ENCODE peak calls at places on chromosomes 3 and 15, in nine cellular contexts. P is psoas muscle, Q is left lung, I is lower lobe of right lung, M is foreskin keratinocyte, D is HepG2, L is pancreas, Y is heart right ventricle, X is right lobe of liver. F is an unnamed sample.

GRCh38 chr3:23051240-23052140 is 151.6 kb upstream of the UBE2E2 start:
- ATAC-seq in X (no peak), L (peak; percentile 31), Y (no peak), P (no peak), D (no peak), Q (peak; percentile 85), I (peak; percentile 57), M (no peak), F (no peak)

GRCh38 chr3:133896002-133896761 is 500 bp upstream of the RAB6B start:
- ATAC-seq in I (no peak), P (peak; percentile 45), X (no peak), Q (peak; percentile 41), M (peak; percentile 54), D (no peak), L (peak; percentile 35), Y (no peak), F (peak; percentile 35)

GRCh38 chr3:52841981-52842340 is 7.1 kb upstream of the MUSTN1 start:
- ATAC-seq in Y (no peak), M (no peak), X (no peak), Q (no peak), L (no peak), D (no peak), P (no peak), I (no peak), F (no peak)

GRCh38 chr3:106261915-106262683 is 393.3 kb upstream of the CBLB start:
- ATAC-seq in P (no peak), M (no peak), I (no peak), D (no peak), Q (no peak), L (no peak), X (no peak), Y (no peak), F (no peak)

GRCh38 chr3:176693416-176693815 is 503.9 kb downstream of the TBL1XR1 start:
- ATAC-seq in Y (no peak), X (no peak), I (no peak), L (no peak), D (no peak), M (no peak), P (no peak), Q (no peak), F (no peak)

GRCh38 chr15:57060799-57061198 is 142.4 kb downstream of the TCF12 start:
- ATAC-seq in L (no peak), X (no peak), Y (no peak), I (no peak), P (no peak), M (peak; percentile 93), Q (no peak), D (no peak), F (no peak)

GRCh38 chr3:58404396-58404795 is 29.2 kb downstream of the PDHB start:
- ATAC-seq in D (no peak), Q (no peak), M (peak; percentile 68), X (peak; percentile 18), Y (no peak), P (no peak), I (no peak), L (no peak), F (peak; percentile 32)

GRCh38 chr3:107897471-107898180 is 193.2 kb downstream of the CD47 start:
- ATAC-seq in I (no peak), X (no peak), Q (no peak), P (no peak), M (no peak), L (no peak), D (no peak), Y (no peak), F (no peak)

GRCh38 chr15:60932051-60932915 is 296.8 kb downstream of the RORA start:
- ATAC-seq in I (peak; percentile 69), L (peak; percentile 23), Q (peak; percentile 39), M (peak; percentile 96), X (peak; percentile 32), P (peak; percentile 90), Y (no peak), D (no peak), F (no peak)

GRCh38 chr3:100748220-100748619 is 38.9 kb downstream of the TFG start:
- ATAC-seq in L (no peak), I (no peak), Y (no peak), M (no peak), X (peak; percentile 17), D (no peak), P (no peak), Q (no peak), F (no peak)

GRCh38 chr15:70214266-70214665 is 116.5 kb upstream of the TLE3 start:
- ATAC-seq in Y (no peak), L (no peak), D (peak; percentile 88), X (no peak), I (no peak), P (no peak), M (no peak), Q (no peak), F (no peak)

GRCh38 chr15:51105430-51106016 is 10.8 kb upstream of the TNFAIP8L3 start:
- ATAC-seq in M (peak; percentile 42), D (no peak), P (no peak), L (no peak), Y (no peak), Q (no peak), I (no peak), X (no peak), F (no peak)

DNA sequence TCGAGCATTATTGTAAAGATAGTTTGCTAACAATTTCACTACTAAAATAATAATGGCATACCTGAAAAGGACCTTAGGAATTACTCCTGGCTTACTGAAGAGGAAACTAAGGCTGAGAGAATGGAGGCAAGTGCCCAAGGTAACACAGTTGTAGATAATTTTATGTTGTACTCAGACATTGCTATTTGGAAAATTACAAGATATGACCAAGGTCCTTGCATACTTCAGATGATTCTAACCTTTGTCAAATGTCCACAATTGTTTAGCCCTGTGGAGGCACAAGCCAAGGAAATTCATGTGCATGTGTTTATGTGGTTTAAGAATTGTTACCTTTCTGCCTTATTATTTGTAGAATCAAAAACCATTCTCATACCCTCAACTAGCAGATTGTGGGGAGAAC is 105.7 kb downstream of the TUSC7 start:
- ATAC-seq in L (no peak), D (no peak), X (no peak), P (no peak), M (no peak), I (no peak), Q (no peak), Y (no peak), F (no peak)
- TF ChIP-seq CTCF in L (no peak), D (no peak), X (no peak), P (no peak), M (no peak), I (no peak), Q (no peak), Y (no peak), F (no peak)

GRCh38 chr3:195905970-195906864 is 2.1 kb downstream of the TNK2 start:
- ATAC-seq in D (no peak), M (no peak), P (peak; percentile 63), Y (no peak), L (peak; percentile 1), Q (no peak), X (peak; percentile 21), I (no peak), F (no peak)

GRCh38 chr3:195909294-195909644 is 918 bp upstream of the TNK2 start:
- ATAC-seq in P (no peak), Q (no peak), X (no peak), M (peak; percentile 6), L (no peak), I (peak; percentile 1), Y (no peak), D (peak; percentile 18), F (peak; percentile 51)

GRCh38 chr3:195906865-195907729 is 1.3 kb downstream of the TNK2 start:
- ATAC-seq in P (peak; percentile 62), Q (peak; percentile 69), D (peak; percentile 3), Y (peak; percentile 36), M (no peak), X (peak; percentile 16), I (peak; percentile 66), L (peak; percentile 46), F (no peak)

GRCh38 chr3:195908439-195909293 is at the start of gene TNK2:
- ATAC-seq in L (peak; percentile 6), X (peak; percentile 1), P (no peak), Y (peak; percentile 9), Q (peak; percentile 11), M (peak; percentile 10), I (peak; percentile 32), D (peak; percentile 43), F (peak; percentile 39)

GRCh38 chr3:195907730-195908438 is 467 bp downstream of the TNK2 start:
- ATAC-seq in P (peak; percentile 73), I (peak; percentile 42), M (peak; percentile 19), D (peak; percentile 51), Y (peak; percentile 60), X (peak; percentile 41), Q (peak; percentile 25), L (peak; percentile 32), F (no peak)
- H3K4me1 ChIP-seq in P (peaks cover 12% of the 10 kb centered on the region), I (peaks cover 63% of the 10 kb centered on the region), M (peaks cover 13% of the 10 kb centered on the region), D (peaks cover 70% of the 10 kb centered on the region), Y (peaks cover 24% of the 10 kb centered on the region), X (no peaks in the 10 kb centered on the region), Q (peaks cover 25% of the 10 kb centered on the region), L (peaks cover 28% of the 10 kb centered on the region), F (peaks cover 50% of the 10 kb centered on the region)

GRCh38 chr15:76840830-76841460 is 64.2 kb downstream of the SCAPER start:
- ATAC-seq in I (no peak), L (peak; percentile 59), X (peak; percentile 78), Y (peak; percentile 28), M (peak; percentile 41), P (peak; percentile 71), D (no peak), Q (peak; percentile 59), F (no peak)
- TF ChIP-seq CTCF in I (peak; percentile 45), L (no peak), X (peak; percentile 56), Y (peak; percentile 59), M (peak; percentile 75), P (peak; percentile 48), D (peak; percentile 57), Q (no peak), F (peak; percentile 14)

GRCh38 chr15:101146118-101146702 is 105.6 kb downstream of the CHSY1 start:
- ATAC-seq in P (no peak), D (no peak), X (no peak), M (no peak), I (no peak), L (no peak), Y (no peak), Q (no peak), F (no peak)

GRCh38 chr15:101142711-101143110 is 109.1 kb downstream of the CHSY1 start:
- ATAC-seq in L (no peak), Q (no peak), P (no peak), M (no peak), D (no peak), X (no peak), Y (no peak), I (no peak), F (no peak)

GRCh38 chr15:101143321-101143720 is 108.5 kb downstream of the CHSY1 start:
- ATAC-seq in X (no peak), Q (no peak), M (no peak), L (no peak), Y (no peak), P (no peak), D (no peak), I (no peak), F (no peak)

GRCh38 chr15:101147181-101147580 is 104.7 kb downstream of the CHSY1 start:
- ATAC-seq in I (no peak), M (no peak), X (no peak), Q (no peak), L (no peak), Y (no peak), P (no peak), D (no peak), F (no peak)

DNA sequence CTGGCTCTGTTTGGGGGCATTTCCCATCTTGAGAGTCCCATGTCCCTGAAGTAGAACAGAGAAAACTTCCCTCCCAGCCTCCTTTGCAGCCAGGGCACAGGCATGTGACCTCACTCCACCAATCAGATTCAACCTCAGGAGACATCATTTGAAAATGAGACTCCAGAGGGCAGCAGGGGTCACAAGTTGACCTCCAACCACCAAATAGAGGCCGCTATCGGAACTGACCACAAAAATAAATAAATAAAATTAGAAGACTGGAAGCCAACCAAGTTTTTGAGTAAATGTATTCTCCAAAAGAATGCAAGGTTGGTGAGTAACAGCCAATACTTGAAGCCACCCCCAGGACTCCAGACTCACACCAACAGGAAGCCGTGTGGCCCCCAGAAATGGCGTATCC is 106.5 kb downstream of the CHSY1 start:
- ATAC-seq in L (no peak), P (no peak), I (no peak), X (no peak), M (no peak), D (no peak), Q (no peak), Y (no peak), F (no peak)
- H3K4me1 ChIP-seq in L (no peaks in the 10 kb centered on the region), P (no peaks in the 10 kb centered on the region), I (peaks cover 9% of the 10 kb centered on the region), X (no peaks in the 10 kb centered on the region), M (no peaks in the 10 kb centered on the region), D (peaks cover 21% of the 10 kb centered on the region), Q (no peaks in the 10 kb centered on the region), Y (peaks cover 19% of the 10 kb centered on the region), F (no peaks in the 10 kb centered on the region)